ENCODE peak calls at places on chromosomes 7 and 10, in five cellular contexts. One of them, this sample, is unnamed.

GRCh38 chr7:103914147-103914899 is 75.1 kb downstream of the RELN start:
- DNase-seq in activated CD8-positive, alpha-beta memory T cell treated with anti-CD3 and anti-CD28 coated beads for 24 hours: no peak
- DNase-seq in tibial artery: no peak
- DNase-seq in activated T-helper 1 cell treated with Interleukin-2 at 50 U/mL for 16 hours: no peak
- DNase-seq in astrocyte of the spinal cord: peak
- DNase-seq in this sample: peak

GRCh38 chr10:118407026-118407425 is 64.9 kb upstream of the FAM204A start:
- DNase-seq in activated CD8-positive, alpha-beta memory T cell treated with anti-CD3 and anti-CD28 coated beads for 24 hours: no peak
- DNase-seq in tibial artery: no peak
- DNase-seq in activated T-helper 1 cell treated with Interleukin-2 at 50 U/mL for 16 hours: no peak
- DNase-seq in astrocyte of the spinal cord: no peak
- DNase-seq in this sample: no peak

GRCh38 chr7:31466036-31466435 is 47.9 kb upstream of the ITPRID1 start:
- DNase-seq in activated CD8-positive, alpha-beta memory T cell treated with anti-CD3 and anti-CD28 coated beads for 24 hours: no peak
- DNase-seq in tibial artery: no peak
- DNase-seq in activated T-helper 1 cell treated with Interleukin-2 at 50 U/mL for 16 hours: no peak
- DNase-seq in astrocyte of the spinal cord: no peak
- DNase-seq in this sample: no peak

GRCh38 chr10:110861930-110862677 is 9.6 kb upstream of the PDCD4 start:
- DNase-seq in activated CD8-positive, alpha-beta memory T cell treated with anti-CD3 and anti-CD28 coated beads for 24 hours: no peak
- DNase-seq in tibial artery: no peak
- DNase-seq in activated T-helper 1 cell treated with Interleukin-2 at 50 U/mL for 16 hours: no peak
- DNase-seq in astrocyte of the spinal cord: peak
- DNase-seq in this sample: peak

GRCh38 chr7:105639677-105640493 is 58.6 kb upstream of the EFCAB10 start:
- DNase-seq in activated CD8-positive, alpha-beta memory T cell treated with anti-CD3 and anti-CD28 coated beads for 24 hours: no peak
- DNase-seq in tibial artery: no peak
- DNase-seq in activated T-helper 1 cell treated with Interleukin-2 at 50 U/mL for 16 hours: no peak
- DNase-seq in astrocyte of the spinal cord: no peak
- DNase-seq in this sample: no peak

GRCh38 chr7:128425851-128426250 is 16.1 kb upstream of the IMPDH1 start:
- DNase-seq in activated CD8-positive, alpha-beta memory T cell treated with anti-CD3 and anti-CD28 coated beads for 24 hours: peak
- DNase-seq in tibial artery: peak
- DNase-seq in activated T-helper 1 cell treated with Interleukin-2 at 50 U/mL for 16 hours: peak
- DNase-seq in astrocyte of the spinal cord: peak
- DNase-seq in this sample: peak

GRCh38 chr10:110221721-110222261 is 14.4 kb downstream of the MXI1 start:
- DNase-seq in activated CD8-positive, alpha-beta memory T cell treated with anti-CD3 and anti-CD28 coated beads for 24 hours: peak
- DNase-seq in tibial artery: peak
- DNase-seq in activated T-helper 1 cell treated with Interleukin-2 at 50 U/mL for 16 hours: peak
- DNase-seq in astrocyte of the spinal cord: peak
- DNase-seq in this sample: peak

GRCh38 chr10:5071411-5072198 is 22.6 kb upstream of the AKR1C3 start:
- DNase-seq in activated CD8-positive, alpha-beta memory T cell treated with anti-CD3 and anti-CD28 coated beads for 24 hours: no peak
- DNase-seq in tibial artery: peak
- DNase-seq in activated T-helper 1 cell treated with Interleukin-2 at 50 U/mL for 16 hours: no peak
- DNase-seq in astrocyte of the spinal cord: peak
- DNase-seq in this sample: peak

GRCh38 chr10:42864575-42864974 is 82.0 kb downstream of the BMS1 start:
- DNase-seq in activated CD8-positive, alpha-beta memory T cell treated with anti-CD3 and anti-CD28 coated beads for 24 hours: no peak
- DNase-seq in tibial artery: peak
- DNase-seq in activated T-helper 1 cell treated with Interleukin-2 at 50 U/mL for 16 hours: no peak
- DNase-seq in astrocyte of the spinal cord: no peak
- DNase-seq in this sample: peak

GRCh38 chr10:33304553-33304952 is 29.9 kb downstream of the NRP1 start:
- DNase-seq in activated CD8-positive, alpha-beta memory T cell treated with anti-CD3 and anti-CD28 coated beads for 24 hours: no peak
- DNase-seq in tibial artery: no peak
- DNase-seq in activated T-helper 1 cell treated with Interleukin-2 at 50 U/mL for 16 hours: no peak
- DNase-seq in astrocyte of the spinal cord: no peak
- DNase-seq in this sample: no peak

GRCh38 chr10:871951-872403 is 59.5 kb downstream of the LARP4B start:
- DNase-seq in activated CD8-positive, alpha-beta memory T cell treated with anti-CD3 and anti-CD28 coated beads for 24 hours: no peak
- DNase-seq in tibial artery: no peak
- DNase-seq in activated T-helper 1 cell treated with Interleukin-2 at 50 U/mL for 16 hours: no peak
- DNase-seq in astrocyte of the spinal cord: no peak
- DNase-seq in this sample: no peak

GRCh38 chr10:70890917-70891431 is 2.6 kb upstream of the PCBD1 start:
- DNase-seq in activated CD8-positive, alpha-beta memory T cell treated with anti-CD3 and anti-CD28 coated beads for 24 hours: no peak
- DNase-seq in tibial artery: no peak
- DNase-seq in activated T-helper 1 cell treated with Interleukin-2 at 50 U/mL for 16 hours: no peak
- DNase-seq in astrocyte of the spinal cord: no peak
- DNase-seq in this sample: no peak

GRCh38 chr7:91355680-91356435 is 91.6 kb downstream of the FZD1 start:
- DNase-seq in activated CD8-positive, alpha-beta memory T cell treated with anti-CD3 and anti-CD28 coated beads for 24 hours: no peak
- DNase-seq in tibial artery: no peak
- DNase-seq in activated T-helper 1 cell treated with Interleukin-2 at 50 U/mL for 16 hours: no peak
- DNase-seq in astrocyte of the spinal cord: no peak
- DNase-seq in this sample: no peak

GRCh38 chr10:64637939-64638338 is 1116.7 kb downstream of the REEP3 start:
- DNase-seq in activated CD8-positive, alpha-beta memory T cell treated with anti-CD3 and anti-CD28 coated beads for 24 hours: no peak
- DNase-seq in tibial artery: no peak
- DNase-seq in activated T-helper 1 cell treated with Interleukin-2 at 50 U/mL for 16 hours: no peak
- DNase-seq in astrocyte of the spinal cord: no peak
- DNase-seq in this sample: no peak

GRCh38 chr7:131020759-131021219 is 286.8 kb upstream of the KLF14 start:
- DNase-seq in activated CD8-positive, alpha-beta memory T cell treated with anti-CD3 and anti-CD28 coated beads for 24 hours: peak
- DNase-seq in tibial artery: no peak
- DNase-seq in activated T-helper 1 cell treated with Interleukin-2 at 50 U/mL for 16 hours: no peak
- DNase-seq in astrocyte of the spinal cord: no peak
- DNase-seq in this sample: no peak

GRCh38 chr7:90188281-90188680 is 23.3 kb upstream of the STEAP2 start:
- DNase-seq in activated CD8-positive, alpha-beta memory T cell treated with anti-CD3 and anti-CD28 coated beads for 24 hours: no peak
- DNase-seq in tibial artery: no peak
- DNase-seq in activated T-helper 1 cell treated with Interleukin-2 at 50 U/mL for 16 hours: no peak
- DNase-seq in astrocyte of the spinal cord: no peak
- DNase-seq in this sample: no peak

GRCh38 chr7:97167176-97167575 is 49.7 kb downstream of the SDHAF3 start:
- DNase-seq in activated CD8-positive, alpha-beta memory T cell treated with anti-CD3 and anti-CD28 coated beads for 24 hours: no peak
- DNase-seq in tibial artery: no peak
- DNase-seq in activated T-helper 1 cell treated with Interleukin-2 at 50 U/mL for 16 hours: no peak
- DNase-seq in astrocyte of the spinal cord: no peak
- DNase-seq in this sample: peak

GRCh38 chr10:44399478-44400451 is 14.9 kb upstream of the CXCL12 start:
- DNase-seq in activated CD8-positive, alpha-beta memory T cell treated with anti-CD3 and anti-CD28 coated beads for 24 hours: peak
- DNase-seq in tibial artery: no peak
- DNase-seq in activated T-helper 1 cell treated with Interleukin-2 at 50 U/mL for 16 hours: no peak
- DNase-seq in astrocyte of the spinal cord: no peak
- DNase-seq in this sample: no peak

GRCh38 chr10:8379906-8380832 is 325.7 kb downstream of the GATA3 start:
- DNase-seq in activated CD8-positive, alpha-beta memory T cell treated with anti-CD3 and anti-CD28 coated beads for 24 hours: no peak
- DNase-seq in tibial artery: no peak
- DNase-seq in activated T-helper 1 cell treated with Interleukin-2 at 50 U/mL for 16 hours: no peak
- DNase-seq in astrocyte of the spinal cord: no peak
- DNase-seq in this sample: no peak

GRCh38 chr10:124211921-124212320 is 118.5 kb upstream of the CHST15 start:
- DNase-seq in activated CD8-positive, alpha-beta memory T cell treated with anti-CD3 and anti-CD28 coated beads for 24 hours: no peak
- DNase-seq in tibial artery: no peak
- DNase-seq in activated T-helper 1 cell treated with Interleukin-2 at 50 U/mL for 16 hours: no peak
- DNase-seq in astrocyte of the spinal cord: peak
- DNase-seq in this sample: peak

GRCh38 chr10:124394583-124394982 is 24.1 kb downstream of the OAT start:
- DNase-seq in activated CD8-positive, alpha-beta memory T cell treated with anti-CD3 and anti-CD28 coated beads for 24 hours: no peak
- DNase-seq in tibial artery: no peak
- DNase-seq in activated T-helper 1 cell treated with Interleukin-2 at 50 U/mL for 16 hours: no peak
- DNase-seq in astrocyte of the spinal cord: no peak
- DNase-seq in this sample: no peak